ENCODE peak calls at places on chromosomes 4 and X, in four cellular contexts. Z is CD4-positive, alpha-beta T cell; J is fibroblast of lung; A is GM13976. U is an unnamed sample.

GRCh38 chrX:30592846-30593245 is 15.3 kb upstream of the TASL start:
- DNase-seq in Z (no peak), J (no peak), A (no peak), U (no peak)

GRCh38 chr4:48801739-48802138 is 21.7 kb upstream of the FRYL start:
- DNase-seq in Z (no peak), J (peak), A (no peak), U (no peak)

GRCh38 chr4:152278505-152279301 is 257.2 kb downstream of the FBXW7 start:
- DNase-seq in Z (no peak), J (no peak), A (no peak), U (no peak)

GRCh38 chr4:85952518-85952917 is 407.3 kb downstream of the MAPK10 start:
- DNase-seq in Z (no peak), J (peak), A (no peak), U (no peak)

GRCh38 chr4:76980280-76980679 is 30.7 kb downstream of the SEPTIN11 start:
- DNase-seq in Z (no peak), J (no peak), A (no peak), U (no peak)

GRCh38 chr4:3261411-3262207 is 12.7 kb downstream of the MSANTD1 start:
- DNase-seq in Z (no peak), J (no peak), A (no peak), U (no peak)

GRCh38 chrX:16445166-16445752 is 204.7 kb upstream of the S100G start:
- DNase-seq in Z (peak), J (peak), A (peak), U (peak)

GRCh38 chr4:38100474-38101255 is 140.5 kb downstream of the PTTG2 start:
- DNase-seq in Z (no peak), J (no peak), A (no peak), U (no peak)

GRCh38 chrX:16472345-16472744 is 177.6 kb upstream of the S100G start:
- DNase-seq in Z (no peak), J (no peak), A (no peak), U (no peak)

GRCh38 chrX:39427492-39428289 is 626.4 kb downstream of the MID1IP1 start:
- DNase-seq in Z (no peak), J (peak), A (no peak), U (no peak)

GRCh38 chr4:126839066-126839465 is 793.7 kb upstream of the INTU start:
- DNase-seq in Z (no peak), J (peak), A (no peak), U (no peak)

GRCh38 chr4:6598127-6598526 is 23.1 kb downstream of the MAN2B2 start:
- DNase-seq in Z (no peak), J (no peak), A (no peak), U (no peak)

GRCh38 chr4:149465941-149466340 is 349.7 kb downstream of the IQCM start:
- DNase-seq in Z (no peak), J (peak), A (no peak), U (no peak)

GRCh38 chrX:50100188-50100587 is 100.6 kb downstream of the AKAP4 start:
- DNase-seq in Z (no peak), J (no peak), A (no peak), U (peak)

GRCh38 chrX:23559975-23560374 is 107.3 kb upstream of the PRDX4 start:
- DNase-seq in Z (no peak), J (no peak), A (no peak), U (no peak)

GRCh38 chrX:23434356-23434884 is 99.8 kb downstream of the PTCHD1 start:
- DNase-seq in Z (no peak), J (peak), A (no peak), U (no peak)

GRCh38 chr4:13700196-13701140 is 72.9 kb upstream of the BOD1L1 start:
- DNase-seq in Z (no peak), J (peak), A (no peak), U (no peak)

GRCh38 chrX:10769696-10770619 is 149.6 kb upstream of the MID1 start:
- DNase-seq in Z (no peak), J (peak), A (no peak), U (no peak)

GRCh38 chr4:27915822-27916221 is 1055.2 kb downstream of the STIM2 start:
- DNase-seq in Z (no peak), J (no peak), A (no peak), U (no peak)

GRCh38 chr4:153142700-153143438 is 61.4 kb upstream of the TRIM2 start:
- DNase-seq in Z (peak), J (peak), A (peak), U (peak)

GRCh38 chrX:1248381-1249061 is 20.1 kb upstream of the CSF2RA start:
- DNase-seq in Z (no peak), J (no peak), A (peak), U (peak)

GRCh38 chr4:120830204-120830603 is 92.3 kb downstream of the PRDM5 start:
- DNase-seq in Z (no peak), J (peak), A (no peak), U (no peak)

GRCh38 chr4:38366451-38366850 is 297.5 kb upstream of the KLF3 start:
- DNase-seq in Z (no peak), J (peak), A (no peak), U (no peak)

GRCh38 chr4:143581331-143581961 is 67.9 kb downstream of the SMARCA5 start:
- DNase-seq in Z (no peak), J (no peak), A (no peak), U (no peak)

GRCh38 chr4:73589261-73589847 is 30.9 kb downstream of the RASSF6 start:
- DNase-seq in Z (no peak), J (peak), A (no peak), U (no peak)

GRCh38 chr4:31007858-31008257 is 287.7 kb downstream of the PCDH7 start:
- DNase-seq in Z (no peak), J (no peak), A (no peak), U (no peak)

GRCh38 chrX:79235899-79236298 is 91.4 kb downstream of the GPR174 start:
- DNase-seq in Z (no peak), J (no peak), A (no peak), U (no peak)

GRCh38 chrX:77087529-77088169 is 359.5 kb upstream of the FGF16 start:
- DNase-seq in Z (no peak), J (peak), A (no peak), U (no peak)

GRCh38 chr4:89356086-89356485 is 48.5 kb upstream of the GPRIN3 start:
- DNase-seq in Z (no peak), J (no peak), A (no peak), U (no peak)

GRCh38 chrX:68708503-68709290 is 61.2 kb downstream of the STARD8 start:
- DNase-seq in Z (no peak), J (no peak), A (no peak), U (no peak)

GRCh38 chrX:43970528-43970927 is 2.7 kb downstream of the NDP start:
- DNase-seq in Z (no peak), J (no peak), A (no peak), U (no peak)

GRCh38 chr4:161929966-161930365 is 233.8 kb downstream of the FSTL5 start:
- DNase-seq in Z (no peak), J (no peak), A (no peak), U (no peak)

GRCh38 chr4:26048962-26049361 is 134.9 kb downstream of the SMIM20 start:
- DNase-seq in Z (no peak), J (no peak), A (no peak), U (no peak)

GRCh38 chr4:186204103-186204559 is 12.8 kb downstream of the CYP4V2 start:
- DNase-seq in Z (no peak), J (peak), A (no peak), U (no peak)

GRCh38 chr4:125760956-125761355 is 446.2 kb downstream of the FAT4 start:
- DNase-seq in Z (no peak), J (no peak), A (no peak), U (no peak)

GRCh38 chr4:32417113-32417704 is 1697.0 kb downstream of the PCDH7 start:
- DNase-seq in Z (no peak), J (no peak), A (no peak), U (no peak)
- TF ChIP-seq CTCF in Z (no peak), J (no peak), A (no peak), U (peak)

DNA sequence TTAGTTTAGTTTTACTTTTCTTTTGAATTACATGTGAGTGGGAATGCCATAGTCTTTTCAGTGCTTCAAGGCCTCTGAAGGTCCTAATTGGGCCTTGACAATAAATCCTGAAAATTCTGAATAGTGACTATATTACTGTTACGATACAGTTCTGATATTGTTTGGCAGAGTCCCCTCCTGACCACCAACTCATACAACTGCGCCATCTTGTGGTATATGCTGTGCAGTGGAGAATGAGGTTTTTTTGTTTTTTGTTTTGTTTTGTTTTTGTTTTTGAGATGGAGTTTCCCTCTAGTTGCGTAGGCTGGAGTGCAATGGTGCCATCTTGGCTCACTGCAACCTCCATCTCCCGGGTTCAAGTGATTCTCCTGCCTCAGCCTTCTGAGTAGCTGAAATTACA is 56.6 kb upstream of the CHRDL1 start:
- DNase-seq in Z (no peak), J (peak), A (peak), U (no peak)
- TF ChIP-seq CTCF in Z (no peak), J (peak), A (peak), U (peak)

GRCh38 chr4:165612936-165613335 is 234.1 kb downstream of the CPE start:
- DNase-seq in Z (no peak), J (no peak), A (no peak), U (no peak)
- TF ChIP-seq CTCF in Z (no peak), J (no peak), A (no peak), U (no peak)

DNA sequence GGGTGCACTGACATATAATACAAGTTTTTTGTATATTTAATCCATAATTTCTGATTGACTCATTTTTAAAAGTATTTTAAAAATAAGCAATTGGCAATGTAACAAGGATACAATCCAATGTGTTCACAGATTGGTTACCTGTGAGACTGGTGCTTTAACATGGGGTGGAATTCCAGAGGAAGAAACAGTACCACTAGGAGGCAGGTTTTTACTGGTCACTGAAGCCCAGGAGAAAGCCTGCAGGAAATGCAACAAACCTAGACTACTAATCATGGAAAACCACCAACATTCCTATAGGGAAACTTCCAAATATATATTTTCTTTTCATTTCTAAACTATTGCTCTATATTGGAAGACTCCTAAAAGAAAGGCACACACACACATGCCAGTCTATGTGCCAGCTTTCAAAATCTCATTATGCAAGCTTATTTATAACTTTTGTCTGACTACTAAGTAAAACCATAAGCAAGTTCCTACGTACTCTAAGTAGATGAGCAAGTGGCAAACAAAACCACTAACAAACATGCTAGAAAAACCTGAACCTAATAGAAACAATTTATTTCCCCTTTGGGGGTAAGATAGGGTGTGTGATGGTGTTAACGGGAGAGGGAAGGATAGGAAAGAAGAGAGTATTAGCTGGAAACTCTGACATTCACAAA is 19.2 kb downstream of the G3BP2 start:
- DNase-seq in Z (no peak), J (peak), A (no peak), U (no peak)
- TF ChIP-seq CTCF in Z (peak), J (peak), A (no peak), U (peak)